ENCODE peak calls at places on chromosome 3, in four cellular contexts. A is H1, M is GM12878, H is K562. N is an unnamed sample.

GRCh38 chr3:71416868-71417267 is 166.7 kb downstream of the FOXP1 start:
- DNase-seq in A (no peak), H (peak; percentile 31), M (no peak), N (peak; percentile 6)

GRCh38 chr3:196688349-196688748 is 23.7 kb downstream of the CEP19 start:
- DNase-seq in H (no peak), M (no peak), A (no peak), N (no peak)

GRCh38 chr3:53042654-53043053 is 3.2 kb downstream of the SFMBT1 start:
- DNase-seq in A (no peak), M (no peak), H (no peak), N (no peak)

GRCh38 chr3:60645801-60646200 is 605.5 kb downstream of the FHIT start:
- DNase-seq in H (no peak), M (no peak), A (no peak), N (no peak)

GRCh38 chr3:126621171-126621570 is 33.8 kb downstream of the TXNRD3 start:
- DNase-seq in H (no peak), A (no peak), M (no peak), N (no peak)

GRCh38 chr3:125072310-125072709 is 16.5 kb upstream of the HEG1 start:
- DNase-seq in A (no peak), M (no peak), H (no peak), N (no peak)

GRCh38 chr3:63724987-63725386 is 72.5 kb downstream of the SNTN start:
- DNase-seq in A (no peak), M (no peak), H (no peak), N (no peak)

GRCh38 chr3:189529468-189529867 is 101.7 kb upstream of the TP63 start:
- DNase-seq in M (no peak), A (no peak), H (no peak), N (no peak)

GRCh38 chr3:126474498-126475410 is 937 bp downstream of the ZXDC start:
- DNase-seq in H (no peak), M (no peak), A (peak; percentile 59), N (peak; percentile 16)

GRCh38 chr3:16883057-16883725 is 1.6 kb upstream of the PLCL2 start:
- DNase-seq in A (no peak), M (no peak), H (no peak), N (no peak)

GRCh38 chr3:195150194-195151118 is 120.5 kb downstream of the XXYLT1 start:
- DNase-seq in A (peak; percentile 55), M (no peak), H (peak; percentile 72), N (no peak)

GRCh38 chr3:112132554-112132953 is 494 bp downstream of the GCSAM start:
- DNase-seq in A (no peak), H (no peak), M (no peak), N (no peak)

GRCh38 chr3:64091501-64091900 is 68.2 kb upstream of the PSMD6 start:
- DNase-seq in M (no peak), A (peak; percentile 22), H (no peak), N (no peak)

GRCh38 chr3:43689766-43690399 is 855 bp upstream of the ABHD5 start:
- DNase-seq in M (no peak), H (no peak), A (no peak), N (no peak)

GRCh38 chr3:149371001-149371722 is 6.3 kb downstream of the TM4SF1 start:
- DNase-seq in M (no peak), A (no peak), H (no peak), N (no peak)

GRCh38 chr3:25229584-25229983 is 198.5 kb upstream of the RARB start:
- DNase-seq in H (no peak), A (no peak), M (no peak), N (no peak)

GRCh38 chr3:143595456-143596077 is 252.7 kb downstream of the SLC9A9 start:
- DNase-seq in H (no peak), M (no peak), A (no peak), N (no peak)

GRCh38 chr3:184015381-184016019 is 2.2 kb downstream of the ABCC5 start:
- DNase-seq in H (no peak), A (no peak), M (no peak), N (no peak)

GRCh38 chr3:182947892-182948291 is 32.4 kb downstream of the DCUN1D1 start:
- DNase-seq in H (peak; percentile 24), A (no peak), M (no peak), N (peak; percentile 13)

GRCh38 chr3:182949688-182950087 is 30.6 kb downstream of the DCUN1D1 start:
- DNase-seq in M (no peak), A (no peak), H (no peak), N (no peak)

GRCh38 chr3:182948305-182948704 is 32.0 kb downstream of the DCUN1D1 start:
- DNase-seq in H (no peak), M (no peak), A (no peak), N (no peak)
- TF ChIP-seq EZH2 in H (no peak), M (no peak), A (no peak), N (no peak)

GRCh38 chr3:20154928-20155327 is 31.1 kb downstream of the SGO1 start:
- DNase-seq in M (no peak), A (no peak), H (no peak), N (no peak)
- TF ChIP-seq YY1 in M (no peak), A (no peak), H (no peak), N (no peak)

GRCh38 chr3:34073141-34073540 is 274.7 kb downstream of the PDCD6IP start:
- DNase-seq in H (no peak), M (no peak), A (no peak), N (no peak)
- TF ChIP-seq EGR1 in H (no peak), M (no peak), A (no peak), N (no peak)

GRCh38 chr3:50612234-50612972 is 829 bp upstream of the CISH start:
- DNase-seq in A (no peak), H (peak; percentile 43), M (no peak), N (no peak)

GRCh38 chr3:50610992-50611463 is 546 bp downstream of the CISH start:
- DNase-seq in M (no peak), H (no peak), A (no peak), N (no peak)

GRCh38 chr3:50612973-50613851 is 1.6 kb upstream of the CISH start:
- DNase-seq in M (no peak), H (no peak), A (no peak), N (no peak)

GRCh38 chr3:50610181-50610971 is 1.2 kb downstream of the CISH start:
- DNase-seq in M (no peak), A (no peak), H (no peak), N (no peak)

DNA sequence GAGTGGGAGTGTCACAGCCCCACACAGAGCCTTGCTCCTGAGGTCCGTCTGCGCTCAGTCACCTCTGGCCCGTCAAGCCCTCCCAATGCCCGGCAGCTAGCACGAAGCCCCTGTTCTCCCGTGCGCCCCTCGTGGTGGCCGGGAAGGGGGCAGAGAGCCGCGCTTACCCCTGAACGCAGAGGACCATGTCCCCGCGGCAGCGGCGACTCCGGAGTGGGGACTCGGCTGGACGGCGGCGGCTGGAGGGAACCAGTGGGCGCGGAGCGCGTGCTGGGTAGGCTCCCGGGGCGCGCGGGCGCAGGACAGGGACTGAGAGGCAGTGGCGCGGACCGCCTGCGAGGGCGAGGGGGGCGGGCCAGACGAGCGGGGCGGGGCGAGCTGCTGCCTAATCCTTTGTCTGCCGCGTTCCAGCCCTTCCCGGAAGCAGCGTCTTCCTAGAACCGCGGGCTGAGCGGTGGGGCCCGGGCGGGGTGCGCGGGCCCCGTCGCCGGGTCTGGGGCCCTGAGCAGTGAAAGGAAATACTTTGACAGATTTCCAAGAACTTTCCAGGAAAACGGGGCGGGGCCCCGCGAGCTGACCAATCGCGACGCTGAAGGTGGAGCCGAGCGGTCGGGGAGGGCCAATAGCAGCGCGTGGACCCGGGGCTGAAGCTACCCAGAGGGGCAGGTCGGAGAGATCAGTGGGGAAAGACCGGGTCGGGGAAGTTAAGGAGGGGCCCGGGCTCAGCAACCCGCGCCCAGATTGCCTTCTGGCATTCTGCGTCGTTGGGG is at the start of gene CISH:
- DNase-seq in A (peak; percentile 97), M (no peak), H (peak; percentile 85), N (no peak)
- TF ChIP-seq EZH2 in A (no peak), M (no peak), H (no peak), N (no peak)

GRCh38 chr3:46662771-46663551 is 30.5 kb downstream of the ALS2CL start:
- DNase-seq in A (peak; percentile 48), M (no peak), H (no peak), N (no peak)
- TF ChIP-seq YY1 in A (no peak), M (no peak), H (no peak), N (no peak)

GRCh38 chr3:170344971-170345370 is 12.5 kb upstream of the SKIL start:
- DNase-seq in H (no peak), M (no peak), A (no peak), N (no peak)
- TF ChIP-seq EGR1 in H (no peak), M (no peak), A (no peak), N (no peak)

GRCh38 chr3:102037791-102038190 is 188.5 kb downstream of the NFKBIZ start:
- DNase-seq in H (no peak), M (no peak), A (no peak), N (no peak)

GRCh38 chr3:102035118-102035517 is 185.8 kb downstream of the NFKBIZ start:
- DNase-seq in H (no peak), M (no peak), A (no peak), N (no peak)

GRCh38 chr3:102036015-102036414 is 186.7 kb downstream of the NFKBIZ start:
- DNase-seq in H (no peak), A (no peak), M (peak; percentile 58), N (no peak)

GRCh38 chr3:102037209-102037608 is 187.9 kb downstream of the NFKBIZ start:
- DNase-seq in M (no peak), H (no peak), A (no peak), N (no peak)

GRCh38 chr3:102036472-102036871 is 187.2 kb downstream of the NFKBIZ start:
- DNase-seq in M (no peak), A (no peak), H (no peak), N (no peak)
- TF ChIP-seq EZH2 in M (no peak), A (no peak), H (no peak), N (no peak)